ENCODE peak calls at places on chromosomes 13 and 19, in six cellular contexts. One of them, this sample, is unnamed.

GRCh38 chr19:943551-944170 is 17.8 kb downstream of the ARID3A start:
- DNase-seq in IMR-90: no peak
- DNase-seq in suprapubic skin: no peak
- DNase-seq in tibial nerve: no peak
- DNase-seq in heart right ventricle: no peak
- DNase-seq in CD8-positive, alpha-beta T cell: no peak
- DNase-seq in this sample: no peak

GRCh38 chr19:5186293-5187050 is 154.1 kb downstream of the PTPRS start:
- DNase-seq in IMR-90: peak; percentile 67
- DNase-seq in tibial nerve: no peak
- DNase-seq in CD8-positive, alpha-beta T cell: no peak
- DNase-seq in heart right ventricle: no peak
- DNase-seq in suprapubic skin: no peak
- DNase-seq in this sample: no peak

GRCh38 chr13:110396913-110397379 is 89.9 kb downstream of the COL4A2 start:
- DNase-seq in suprapubic skin: peak; percentile 94
- DNase-seq in CD8-positive, alpha-beta T cell: no peak
- DNase-seq in IMR-90: peak; percentile 100
- DNase-seq in heart right ventricle: peak; percentile 77
- DNase-seq in tibial nerve: peak; percentile 87
- DNase-seq in this sample: peak; percentile 84

GRCh38 chr13:40776681-40777165 is 5.7 kb upstream of the MRPS31 start:
- DNase-seq in CD8-positive, alpha-beta T cell: peak; percentile 46
- DNase-seq in IMR-90: peak; percentile 55
- DNase-seq in tibial nerve: no peak
- DNase-seq in suprapubic skin: no peak
- DNase-seq in heart right ventricle: no peak
- DNase-seq in this sample: no peak

GRCh38 chr13:110126391-110126961 is 180.5 kb downstream of the COL4A1 start:
- DNase-seq in CD8-positive, alpha-beta T cell: no peak
- DNase-seq in suprapubic skin: no peak
- DNase-seq in IMR-90: peak; percentile 98
- DNase-seq in heart right ventricle: peak; percentile 71
- DNase-seq in tibial nerve: no peak
- DNase-seq in this sample: no peak

GRCh38 chr13:87078947-87079795 is 592.0 kb upstream of the SLITRK5 start:
- DNase-seq in heart right ventricle: no peak
- DNase-seq in tibial nerve: no peak
- DNase-seq in suprapubic skin: no peak
- DNase-seq in CD8-positive, alpha-beta T cell: no peak
- DNase-seq in IMR-90: no peak
- DNase-seq in this sample: no peak

GRCh38 chr19:13116282-13117175 is at the start of gene TRMT1:
- DNase-seq in tibial nerve: peak; percentile 88
- DNase-seq in CD8-positive, alpha-beta T cell: peak; percentile 83
- DNase-seq in heart right ventricle: peak; percentile 88
- DNase-seq in IMR-90: peak; percentile 91
- DNase-seq in suprapubic skin: peak; percentile 97
- DNase-seq in this sample: peak; percentile 95

GRCh38 chr13:87887459-87888123 is 216.4 kb downstream of the SLITRK5 start:
- DNase-seq in suprapubic skin: no peak
- DNase-seq in IMR-90: no peak
- DNase-seq in heart right ventricle: no peak
- DNase-seq in tibial nerve: no peak
- DNase-seq in CD8-positive, alpha-beta T cell: no peak
- DNase-seq in this sample: no peak

GRCh38 chr19:44476559-44477408 is 23.5 kb downstream of the ZNF180 start:
- DNase-seq in IMR-90: peak; percentile 15
- DNase-seq in CD8-positive, alpha-beta T cell: no peak
- DNase-seq in suprapubic skin: no peak
- DNase-seq in tibial nerve: no peak
- DNase-seq in heart right ventricle: no peak
- DNase-seq in this sample: no peak

GRCh38 chr19:45468159-45468651 is 409 bp downstream of the FOSB start:
- DNase-seq in heart right ventricle: no peak
- DNase-seq in tibial nerve: no peak
- DNase-seq in CD8-positive, alpha-beta T cell: peak; percentile 33
- DNase-seq in IMR-90: no peak
- DNase-seq in suprapubic skin: peak; percentile 89
- DNase-seq in this sample: no peak

GRCh38 chr13:101473458-101473857 is 21.0 kb downstream of the ITGBL1 start:
- DNase-seq in suprapubic skin: peak; percentile 67
- DNase-seq in heart right ventricle: no peak
- DNase-seq in tibial nerve: no peak
- DNase-seq in IMR-90: peak; percentile 91
- DNase-seq in CD8-positive, alpha-beta T cell: no peak
- DNase-seq in this sample: peak; percentile 68

GRCh38 chr19:41905273-41906002 is 22.5 kb downstream of the ARHGEF1 start:
- DNase-seq in CD8-positive, alpha-beta T cell: no peak
- DNase-seq in suprapubic skin: no peak
- DNase-seq in IMR-90: no peak
- DNase-seq in tibial nerve: no peak
- DNase-seq in heart right ventricle: no peak
- DNase-seq in this sample: no peak

GRCh38 chr13:59236979-59237378 is 926.7 kb downstream of the DIAPH3 start:
- DNase-seq in tibial nerve: no peak
- DNase-seq in suprapubic skin: no peak
- DNase-seq in IMR-90: no peak
- DNase-seq in CD8-positive, alpha-beta T cell: no peak
- DNase-seq in heart right ventricle: no peak
- DNase-seq in this sample: no peak

GRCh38 chr13:75754936-75755335 is 118.8 kb downstream of the LMO7 start:
- DNase-seq in suprapubic skin: no peak
- DNase-seq in CD8-positive, alpha-beta T cell: no peak
- DNase-seq in tibial nerve: no peak
- DNase-seq in IMR-90: no peak
- DNase-seq in heart right ventricle: no peak
- DNase-seq in this sample: no peak

GRCh38 chr13:62721893-62722292 is 1306.2 kb upstream of the PCDH20 start:
- DNase-seq in suprapubic skin: no peak
- DNase-seq in CD8-positive, alpha-beta T cell: no peak
- DNase-seq in IMR-90: no peak
- DNase-seq in heart right ventricle: no peak
- DNase-seq in tibial nerve: no peak
- DNase-seq in this sample: no peak

GRCh38 chr19:46860846-46861690 is at the start of gene ARHGAP35:
- DNase-seq in suprapubic skin: peak; percentile 79
- DNase-seq in CD8-positive, alpha-beta T cell: peak; percentile 18
- DNase-seq in heart right ventricle: peak; percentile 43
- DNase-seq in tibial nerve: no peak
- DNase-seq in IMR-90: no peak
- DNase-seq in this sample: no peak

GRCh38 chr13:70729369-70729768 is 621.1 kb upstream of the KLHL1 start:
- DNase-seq in suprapubic skin: no peak
- DNase-seq in IMR-90: no peak
- DNase-seq in tibial nerve: no peak
- DNase-seq in CD8-positive, alpha-beta T cell: no peak
- DNase-seq in heart right ventricle: no peak
- DNase-seq in this sample: no peak

GRCh38 chr13:90867336-90867683 is 480.2 kb upstream of the MIR17HG start:
- DNase-seq in CD8-positive, alpha-beta T cell: no peak
- DNase-seq in heart right ventricle: peak; percentile 34
- DNase-seq in tibial nerve: peak; percentile 50
- DNase-seq in IMR-90: peak; percentile 27
- DNase-seq in suprapubic skin: peak; percentile 66
- DNase-seq in this sample: no peak

GRCh38 chr13:79194272-79194671 is 211.8 kb downstream of the RBM26 start:
- DNase-seq in IMR-90: no peak
- DNase-seq in suprapubic skin: no peak
- DNase-seq in tibial nerve: no peak
- DNase-seq in CD8-positive, alpha-beta T cell: peak; percentile 3
- DNase-seq in heart right ventricle: no peak
- DNase-seq in this sample: no peak

GRCh38 chr13:101955764-101956163 is 446.1 kb downstream of the FGF14 start:
- DNase-seq in CD8-positive, alpha-beta T cell: no peak
- DNase-seq in IMR-90: no peak
- DNase-seq in heart right ventricle: no peak
- DNase-seq in suprapubic skin: no peak
- DNase-seq in tibial nerve: no peak
- DNase-seq in this sample: no peak

GRCh38 chr13:36837354-36838092 is 18.5 kb downstream of the RFXAP start:
- DNase-seq in suprapubic skin: no peak
- DNase-seq in CD8-positive, alpha-beta T cell: no peak
- DNase-seq in tibial nerve: no peak
- DNase-seq in heart right ventricle: no peak
- DNase-seq in IMR-90: no peak
- DNase-seq in this sample: no peak

GRCh38 chr13:33411312-33411711 is 125.8 kb upstream of the STARD13 start:
- DNase-seq in tibial nerve: no peak
- DNase-seq in IMR-90: no peak
- DNase-seq in suprapubic skin: no peak
- DNase-seq in CD8-positive, alpha-beta T cell: no peak
- DNase-seq in heart right ventricle: no peak
- DNase-seq in this sample: no peak

GRCh38 chr19:17357078-17357666 is 19.8 kb downstream of the GTPBP3 start:
- DNase-seq in heart right ventricle: no peak
- DNase-seq in tibial nerve: no peak
- DNase-seq in suprapubic skin: no peak
- DNase-seq in IMR-90: no peak
- DNase-seq in CD8-positive, alpha-beta T cell: no peak
- DNase-seq in this sample: no peak

GRCh38 chr19:13241321-13242104 is 91.3 kb downstream of the IER2 start:
- DNase-seq in tibial nerve: no peak
- DNase-seq in CD8-positive, alpha-beta T cell: no peak
- DNase-seq in IMR-90: no peak
- DNase-seq in heart right ventricle: no peak
- DNase-seq in suprapubic skin: no peak
- DNase-seq in this sample: no peak

GRCh38 chr13:27783111-27783510 is 9.2 kb upstream of the GSX1 start:
- DNase-seq in CD8-positive, alpha-beta T cell: no peak
- DNase-seq in heart right ventricle: no peak
- DNase-seq in tibial nerve: no peak
- DNase-seq in IMR-90: peak; percentile 8
- DNase-seq in suprapubic skin: no peak
- DNase-seq in this sample: no peak

GRCh38 chr13:51739403-51740112 is 64.4 kb downstream of the DHRS12 start:
- DNase-seq in suprapubic skin: no peak
- DNase-seq in IMR-90: no peak
- DNase-seq in CD8-positive, alpha-beta T cell: no peak
- DNase-seq in heart right ventricle: no peak
- DNase-seq in tibial nerve: peak; percentile 35
- DNase-seq in this sample: no peak

GRCh38 chr13:109509154-109509905 is 277.1 kb downstream of the IRS2 start:
- DNase-seq in tibial nerve: no peak
- DNase-seq in CD8-positive, alpha-beta T cell: no peak
- DNase-seq in suprapubic skin: no peak
- DNase-seq in IMR-90: peak; percentile 66
- DNase-seq in heart right ventricle: no peak
- DNase-seq in this sample: no peak

GRCh38 chr13:49532593-49532992 is 36.8 kb downstream of the PHF11 start:
- DNase-seq in tibial nerve: no peak
- DNase-seq in CD8-positive, alpha-beta T cell: no peak
- DNase-seq in IMR-90: no peak
- DNase-seq in suprapubic skin: no peak
- DNase-seq in heart right ventricle: no peak
- DNase-seq in this sample: no peak
- H3K27ac ChIP-seq in tibial nerve: no peak overlapping the region
- H3K27ac ChIP-seq in CD8-positive, alpha-beta T cell: no peak overlapping the region
- H3K27ac ChIP-seq in IMR-90: no peak overlapping the region
- H3K27ac ChIP-seq in suprapubic skin: no peak overlapping the region
- H3K27ac ChIP-seq in heart right ventricle: peak overlapping the region; percentile 30
- H3K27ac ChIP-seq in this sample: no peak overlapping the region

GRCh38 chr19:48624067-48624594 is 4.8 kb downstream of the SPHK2 start:
- DNase-seq in IMR-90: peak; percentile 97
- DNase-seq in heart right ventricle: peak; percentile 99
- DNase-seq in tibial nerve: peak; percentile 97
- DNase-seq in suprapubic skin: peak; percentile 97
- DNase-seq in CD8-positive, alpha-beta T cell: peak; percentile 93
- DNase-seq in this sample: peak; percentile 97

GRCh38 chr19:48623556-48624066 is 4.3 kb downstream of the SPHK2 start:
- DNase-seq in suprapubic skin: no peak
- DNase-seq in heart right ventricle: no peak
- DNase-seq in tibial nerve: no peak
- DNase-seq in IMR-90: no peak
- DNase-seq in CD8-positive, alpha-beta T cell: no peak
- DNase-seq in this sample: no peak

GRCh38 chr19:48627211-48627864 is 8.0 kb downstream of the SPHK2 start:
- DNase-seq in heart right ventricle: no peak
- DNase-seq in suprapubic skin: no peak
- DNase-seq in IMR-90: no peak
- DNase-seq in CD8-positive, alpha-beta T cell: no peak
- DNase-seq in tibial nerve: no peak
- DNase-seq in this sample: no peak

GRCh38 chr19:48625891-48626327 is 6.6 kb downstream of the SPHK2 start:
- DNase-seq in heart right ventricle: no peak
- DNase-seq in IMR-90: no peak
- DNase-seq in suprapubic skin: no peak
- DNase-seq in CD8-positive, alpha-beta T cell: no peak
- DNase-seq in tibial nerve: no peak
- DNase-seq in this sample: no peak

GRCh38 chr19:48624791-48625723 is 5.8 kb downstream of the SPHK2 start:
- DNase-seq in CD8-positive, alpha-beta T cell: no peak
- DNase-seq in tibial nerve: no peak
- DNase-seq in suprapubic skin: no peak
- DNase-seq in IMR-90: no peak
- DNase-seq in heart right ventricle: no peak
- DNase-seq in this sample: no peak
- H3K36me3 ChIP-seq in CD8-positive, alpha-beta T cell: peaks cover 9% of the 10 kb centered on the region
- H3K36me3 ChIP-seq in tibial nerve: no peaks in the 10 kb centered on the region
- H3K36me3 ChIP-seq in suprapubic skin: peaks cover 6% of the 10 kb centered on the region
- H3K36me3 ChIP-seq in IMR-90: peaks cover 6% of the 10 kb centered on the region
- H3K36me3 ChIP-seq in heart right ventricle: peaks cover 3% of the 10 kb centered on the region
- H3K36me3 ChIP-seq in this sample: peaks cover 4% of the 10 kb centered on the region

DNA sequence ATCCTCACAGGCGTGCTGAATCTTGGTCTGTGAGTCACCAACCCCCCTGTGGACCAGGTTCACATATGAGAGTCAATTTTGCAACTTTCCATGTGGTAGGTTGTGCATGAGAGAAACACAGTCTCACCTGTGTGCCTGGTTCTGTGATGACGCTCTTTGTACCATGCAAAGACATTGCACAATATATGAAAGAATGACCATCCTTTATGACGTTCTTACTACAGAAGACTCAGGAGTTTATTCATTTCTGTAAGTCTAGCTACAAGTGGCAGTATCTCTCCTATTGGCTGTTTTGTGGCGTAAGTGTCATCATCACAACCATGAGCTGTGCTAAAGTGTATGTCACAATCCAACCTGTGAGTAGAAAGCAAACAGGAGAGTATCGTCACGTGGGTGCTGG is 43.8 kb upstream of the ZNF728 start:
- DNase-seq in suprapubic skin: no peak
- DNase-seq in IMR-90: no peak
- DNase-seq in CD8-positive, alpha-beta T cell: no peak
- DNase-seq in tibial nerve: no peak
- DNase-seq in heart right ventricle: no peak
- DNase-seq in this sample: no peak
- H3K9me3 ChIP-seq in suprapubic skin: peaks cover 10% of the 10 kb centered on the region
- H3K9me3 ChIP-seq in IMR-90: peaks cover 37% of the 10 kb centered on the region
- H3K9me3 ChIP-seq in CD8-positive, alpha-beta T cell: no peaks in the 10 kb centered on the region
- H3K9me3 ChIP-seq in tibial nerve: peaks cover 14% of the 10 kb centered on the region
- H3K9me3 ChIP-seq in heart right ventricle: no peaks in the 10 kb centered on the region
- H3K9me3 ChIP-seq in this sample: peaks cover 9% of the 10 kb centered on the region

DNA sequence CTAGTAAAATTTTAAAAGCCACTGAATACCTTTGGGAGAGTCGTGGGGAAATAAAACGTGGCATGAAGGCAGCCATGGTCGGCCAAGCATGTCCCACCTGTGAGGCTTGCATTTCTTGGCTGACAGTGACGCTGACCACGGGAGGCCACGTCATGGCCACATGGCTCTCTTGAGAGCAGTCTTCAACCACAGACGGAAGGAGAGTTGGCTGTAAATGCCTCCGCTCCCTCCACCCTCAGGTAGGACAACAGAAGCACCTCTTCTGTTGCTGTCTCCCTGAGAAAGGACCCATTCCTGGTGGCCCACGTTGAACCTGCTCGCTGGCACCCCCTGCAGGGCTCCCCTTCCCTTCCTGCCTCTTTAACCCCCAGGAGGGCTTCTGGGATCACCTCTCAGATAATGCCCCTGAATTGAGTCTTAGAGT is 10.6 kb upstream of the LRRC25 start:
- DNase-seq in heart right ventricle: peak; percentile 58
- DNase-seq in CD8-positive, alpha-beta T cell: no peak
- DNase-seq in suprapubic skin: no peak
- DNase-seq in tibial nerve: no peak
- DNase-seq in IMR-90: no peak
- DNase-seq in this sample: no peak
- H3K27ac ChIP-seq in heart right ventricle: no peak overlapping the region
- H3K27ac ChIP-seq in CD8-positive, alpha-beta T cell: no peak overlapping the region
- H3K27ac ChIP-seq in suprapubic skin: no peak overlapping the region
- H3K27ac ChIP-seq in tibial nerve: no peak overlapping the region
- H3K27ac ChIP-seq in IMR-90: no peak overlapping the region
- H3K27ac ChIP-seq in this sample: no peak overlapping the region